ENCODE peak calls at places on chromosomes 5 and 9, in nine cellular contexts. V is stomach, W is IMR-90, B is HepG2, E is sigmoid colon, Q is tibial nerve, G is A549, M is testis, K is suprapubic skin. J is an unnamed sample. For H3K4me1, the result is how much of the 10 kb centered on the place peaks cover.

GRCh38 chr9:81628897-81629296 is 60.5 kb downstream of the TLE1 start:
- DNase-seq in K (no peak), M (no peak), V (no peak), G (peak), B (peak), E (no peak), Q (no peak), W (peak), J (no peak)

GRCh38 chr9:116318463-116319271 is 165.1 kb downstream of the PAPPA start:
- DNase-seq in K (peak), V (no peak), G (no peak), E (peak), B (no peak), Q (no peak), M (peak), W (peak), J (no peak)

GRCh38 chr5:59766394-59766793 is 127.1 kb downstream of the PDE4D start:
- DNase-seq in V (peak), B (no peak), E (peak), W (no peak), K (no peak), Q (no peak), M (no peak), G (peak), J (peak)

GRCh38 chr5:137938358-137939138 is 49.3 kb downstream of the PKD2L2 start:
- DNase-seq in V (no peak), K (no peak), W (no peak), M (no peak), E (no peak), G (no peak), Q (no peak), B (no peak), J (no peak)

GRCh38 chr9:122695696-122696095 is 20.8 kb downstream of the OR1L3 start:
- DNase-seq in G (no peak), W (peak), K (no peak), Q (no peak), B (no peak), M (no peak), E (no peak), V (no peak), J (no peak)

GRCh38 chr9:129435272-129435671 is 185.6 kb downstream of the C9orf50 start:
- DNase-seq in E (no peak), W (no peak), M (no peak), B (no peak), V (peak), Q (no peak), G (no peak), K (no peak), J (no peak)

GRCh38 chr5:151465476-151465875 is 18.1 kb downstream of the SLC36A1 start:
- DNase-seq in G (no peak), M (no peak), K (no peak), V (no peak), B (no peak), E (no peak), W (no peak), Q (no peak), J (no peak)

GRCh38 chr9:69379250-69379982 is 54.4 kb downstream of the ENTREP1 start:
- DNase-seq in B (no peak), Q (no peak), V (no peak), M (no peak), G (peak), E (no peak), W (peak), K (no peak), J (no peak)

GRCh38 chr9:15404171-15404570 is 18.5 kb upstream of the SNAPC3 start:
- DNase-seq in K (no peak), B (no peak), V (no peak), G (no peak), Q (no peak), E (no peak), W (no peak), M (no peak), J (no peak)

GRCh38 chr9:33795281-33795680 is at the start of gene PRSS3:
- DNase-seq in G (no peak), B (no peak), V (peak), Q (no peak), W (no peak), M (no peak), E (no peak), K (no peak), J (peak)

GRCh38 chr5:102796014-102796413 is 40.9 kb downstream of the PAM start:
- DNase-seq in Q (no peak), M (no peak), G (no peak), E (no peak), V (no peak), W (no peak), K (no peak), B (peak), J (no peak)

GRCh38 chr9:70901741-70902140 is 219.7 kb downstream of the TRPM3 start:
- DNase-seq in M (no peak), W (no peak), E (no peak), K (no peak), B (no peak), Q (no peak), G (no peak), V (no peak), J (no peak)

GRCh38 chr5:81852277-81853004 is 101.5 kb upstream of the SSBP2 start:
- DNase-seq in V (no peak), B (no peak), W (peak), G (peak), Q (no peak), K (no peak), M (peak), E (peak), J (peak)

GRCh38 chr5:81850932-81851331 is 100.0 kb upstream of the SSBP2 start:
- DNase-seq in M (no peak), W (no peak), G (no peak), B (no peak), K (no peak), E (no peak), V (no peak), Q (no peak), J (no peak)

GRCh38 chr5:81850494-81850893 is 99.6 kb upstream of the SSBP2 start:
- DNase-seq in M (no peak), K (no peak), B (no peak), E (no peak), G (no peak), V (no peak), Q (no peak), W (peak), J (no peak)

GRCh38 chr5:81853005-81853357 is 102.1 kb upstream of the SSBP2 start:
- DNase-seq in V (no peak), E (no peak), Q (no peak), B (no peak), W (no peak), G (no peak), K (no peak), M (peak), J (no peak)

GRCh38 chr5:81851481-81852178 is 100.7 kb upstream of the SSBP2 start:
- DNase-seq in V (peak), Q (peak), K (peak), G (peak), B (peak), M (peak), E (peak), W (peak), J (peak)
- TF ChIP-seq POLR2A in V (no peak), Q (peak), K (no peak), G (no peak), B (no peak), M (no peak), E (no peak), W (no peak), J (peak)

DNA sequence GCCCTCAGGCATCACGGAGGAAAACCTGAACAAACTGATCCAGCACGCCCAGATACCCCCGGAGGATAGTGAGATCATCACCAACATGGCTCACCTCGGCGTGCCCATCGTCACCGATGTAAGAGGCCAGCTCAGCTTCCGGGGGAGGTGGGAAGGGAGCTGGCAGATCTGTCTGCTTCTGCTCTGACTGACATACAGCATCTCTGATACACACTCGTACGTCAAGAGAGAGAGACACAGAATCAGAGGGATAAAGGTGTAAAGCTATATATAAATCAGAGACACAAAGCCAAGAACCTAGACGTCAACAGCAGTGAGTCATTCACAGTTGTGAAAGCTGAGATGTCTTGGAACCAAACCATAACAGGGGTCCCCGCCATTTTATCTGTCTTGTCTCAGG is 30.2 kb upstream of the CFAP157 start:
- DNase-seq in V (no peak), M (no peak), K (no peak), E (no peak), B (no peak), Q (no peak), G (no peak), W (peak), J (no peak)
- H3K27ac ChIP-seq in V (no peak), M (no peak), K (no peak), E (no peak), B (no peak), Q (no peak), G (no peak), W (no peak), J (no peak)

DNA sequence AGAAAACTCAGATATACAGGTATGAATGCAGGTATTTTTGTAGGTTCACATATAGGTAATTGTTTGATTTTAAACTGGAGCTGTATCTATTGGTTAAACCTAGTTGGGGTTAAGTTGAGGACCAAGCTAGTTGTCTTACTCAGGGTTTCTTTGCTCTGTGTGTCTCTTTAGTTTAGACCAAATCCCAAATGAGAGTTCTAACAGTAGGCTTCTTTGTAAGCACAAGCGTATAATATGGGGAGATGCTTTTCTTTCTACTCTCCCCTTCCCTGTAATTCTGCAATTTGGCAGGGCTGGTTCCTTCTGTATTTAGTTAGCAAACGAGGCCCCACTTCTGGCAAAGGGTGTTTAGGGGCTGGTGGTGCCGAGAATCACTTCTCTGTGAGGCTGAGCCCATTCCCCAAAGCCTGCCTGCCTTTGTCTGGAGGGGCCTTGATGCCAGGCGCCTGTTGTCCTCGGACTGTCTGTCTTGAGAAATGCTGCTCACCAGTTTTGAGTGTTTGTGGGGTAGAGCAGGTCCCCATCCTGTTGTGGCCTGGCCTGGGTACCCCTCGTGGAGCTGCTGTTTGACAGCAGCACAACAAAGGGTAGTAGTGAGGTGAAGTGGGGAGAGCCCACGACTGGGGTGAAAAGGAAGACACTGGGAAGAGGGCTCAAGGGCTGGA is 259.3 kb downstream of the FANCC start:
- DNase-seq in E (no peak), B (no peak), Q (no peak), G (no peak), M (no peak), K (no peak), W (no peak), V (no peak), J (no peak)
- H3K4me1 ChIP-seq in E (half or more), B (half or more), Q (under half), G (half or more), M (under half), K (half or more), W (under half), V (half or more), J (half or more)

DNA sequence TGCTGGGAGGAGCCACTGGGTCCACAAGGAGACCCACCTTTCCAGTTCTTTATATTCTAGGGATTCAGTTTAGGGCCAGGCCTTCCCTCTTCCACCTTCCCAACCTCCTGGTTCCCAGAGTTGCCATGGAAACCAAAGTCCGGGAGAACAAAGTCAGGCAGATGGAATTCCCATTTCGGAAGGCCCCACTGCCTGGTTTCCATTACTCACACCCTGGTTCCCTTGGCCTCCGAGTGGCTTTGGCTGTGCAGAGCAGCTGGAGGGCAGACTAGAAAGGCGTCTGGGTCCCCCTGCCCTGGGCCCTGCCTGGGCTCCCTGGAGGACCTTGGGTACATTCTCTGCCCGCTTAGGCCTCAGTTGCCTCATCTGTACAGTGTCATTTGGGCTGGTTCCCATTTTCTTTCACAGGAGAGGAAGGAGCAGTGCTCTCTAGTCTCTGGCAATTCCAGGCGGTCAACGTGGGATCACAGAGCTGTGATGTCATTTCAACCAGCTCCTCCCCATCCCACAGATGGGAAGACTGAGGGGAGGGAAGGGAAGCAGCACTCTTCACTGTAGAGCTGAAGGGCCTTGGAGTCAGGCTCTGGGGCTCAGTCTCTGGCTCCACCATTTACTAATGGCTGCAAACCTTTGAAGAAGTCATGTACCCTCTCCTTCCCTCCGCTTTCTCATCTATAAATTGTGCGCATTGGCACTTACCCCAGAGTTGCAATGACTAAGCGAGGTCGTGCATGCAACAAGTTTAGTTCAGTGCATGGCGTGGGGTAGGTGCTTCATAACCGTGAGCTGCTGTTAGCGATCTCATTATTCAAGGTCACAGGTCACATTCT is 136.3 kb downstream of the RGS3 start:
- DNase-seq in E (no peak), B (no peak), V (no peak), M (no peak), K (no peak), W (peak), G (no peak), Q (no peak), J (no peak)
- TF ChIP-seq POLR2A in E (no peak), B (no peak), V (no peak), M (no peak), K (no peak), W (no peak), G (no peak), Q (no peak), J (no peak)

GRCh38 chr9:124272118-124272517 is 14.4 kb downstream of the NEK6 start:
- DNase-seq in Q (no peak), K (no peak), G (no peak), E (no peak), V (no peak), M (no peak), W (no peak), B (no peak), J (no peak)

GRCh38 chr9:124273428-124274153 is 15.8 kb downstream of the NEK6 start:
- DNase-seq in Q (no peak), E (no peak), W (no peak), K (no peak), G (no peak), M (no peak), B (no peak), V (no peak), J (no peak)

GRCh38 chr9:124272979-124273378 is 15.2 kb downstream of the NEK6 start:
- DNase-seq in M (no peak), G (no peak), Q (no peak), V (no peak), B (no peak), W (no peak), K (no peak), E (no peak), J (no peak)

GRCh38 chr9:124270504-124271335 is 13.0 kb downstream of the NEK6 start:
- DNase-seq in W (no peak), V (peak), Q (peak), M (no peak), K (no peak), G (no peak), E (no peak), B (no peak), J (peak)

GRCh38 chr9:124271660-124272059 is 13.9 kb downstream of the NEK6 start:
- DNase-seq in W (no peak), G (no peak), E (no peak), B (no peak), K (no peak), M (no peak), V (peak), Q (no peak), J (no peak)
- H3K27ac ChIP-seq in W (no peak), G (no peak), E (peak), B (no peak), K (peak), M (no peak), V (peak), Q (peak), J (peak)

J was measured in body of pancreas.